ENCODE peak calls at places on chromosomes 6 and 20, in six cellular contexts. M is Peyer's patch, F is suprapubic skin, J is breast epithelium, K is ovary, O is right lobe of liver. Q is an unnamed sample.

GRCh38 chr6:168968228-168968627 is 285.4 kb downstream of the THBS2 start:
- DNase-seq in K (peak), M (peak), J (no peak), O (no peak), F (no peak), Q (no peak)

GRCh38 chr20:7967199-7967844 is 27.1 kb upstream of the HAO1 start:
- DNase-seq in M (no peak), K (no peak), F (no peak), J (no peak), O (no peak), Q (no peak)

GRCh38 chr6:7241709-7242645 is 71.0 kb downstream of the SSR1 start:
- DNase-seq in M (peak), F (no peak), K (no peak), J (no peak), O (peak), Q (peak)

GRCh38 chr20:11271319-11271718 is 597.5 kb upstream of the JAG1 start:
- DNase-seq in K (no peak), J (no peak), M (no peak), O (no peak), F (no peak), Q (no peak)

GRCh38 chr6:1713016-1713600 is 103.4 kb downstream of the FOXC1 start:
- DNase-seq in M (no peak), O (no peak), J (no peak), K (no peak), F (no peak), Q (peak)

GRCh38 chr6:135319819-135320218 is 138.7 kb downstream of the MYB start:
- DNase-seq in K (no peak), M (no peak), J (no peak), O (no peak), F (no peak), Q (no peak)

GRCh38 chr6:144435602-144436426 is 150.7 kb downstream of the UTRN start:
- DNase-seq in O (no peak), K (no peak), J (no peak), F (no peak), M (no peak), Q (no peak)

GRCh38 chr6:110538416-110539060 is 62.1 kb upstream of the SLC22A16 start:
- DNase-seq in F (no peak), J (no peak), O (no peak), M (no peak), K (no peak), Q (no peak)

GRCh38 chr6:122969999-122970398 is 26.0 kb upstream of the CLVS2 start:
- DNase-seq in M (no peak), F (no peak), K (no peak), O (no peak), J (no peak), Q (no peak)

GRCh38 chr20:7248392-7248992 is 481.0 kb downstream of the BMP2 start:
- DNase-seq in J (no peak), K (no peak), O (no peak), M (no peak), F (no peak), Q (no peak)

GRCh38 chr6:126143650-126144260 is 157.4 kb downstream of the TRMT11 start:
- DNase-seq in F (no peak), J (no peak), K (no peak), M (no peak), O (no peak), Q (no peak)

GRCh38 chr20:13857304-13857703 is 72.5 kb downstream of the NDUFAF5 start:
- DNase-seq in M (no peak), F (no peak), J (peak), K (peak), O (peak), Q (peak)

GRCh38 chr6:39847216-39847615 is 55.0 kb downstream of the DAAM2 start:
- DNase-seq in M (peak), J (no peak), O (no peak), K (peak), F (no peak), Q (no peak)

GRCh38 chr6:13368716-13369115 is 40.4 kb upstream of the TBC1D7 start:
- DNase-seq in O (no peak), K (no peak), F (no peak), M (no peak), J (no peak), Q (no peak)

GRCh38 chr20:7375905-7376304 is 564.4 kb downstream of the HAO1 start:
- DNase-seq in K (no peak), F (no peak), M (no peak), O (no peak), J (no peak), Q (no peak)

GRCh38 chr20:37336369-37337207 is 9.4 kb upstream of the SRC start:
- DNase-seq in O (no peak), M (peak), J (no peak), F (no peak), K (peak), Q (peak)

GRCh38 chr20:37202267-37202943 is 23.1 kb upstream of the MROH8 start:
- DNase-seq in O (no peak), F (no peak), K (peak), J (no peak), M (peak), Q (peak)

GRCh38 chr6:162750776-162751175 is 23.0 kb downstream of the PACRG start:
- DNase-seq in K (no peak), O (no peak), F (no peak), J (no peak), M (no peak), Q (no peak)

GRCh38 chr20:57190536-57191265 is 75.7 kb downstream of the BMP7 start:
- DNase-seq in O (no peak), K (no peak), M (no peak), J (no peak), F (no peak), Q (no peak)

GRCh38 chr6:107304421-107305025 is 154.8 kb downstream of the PDSS2 start:
- DNase-seq in M (no peak), J (no peak), O (no peak), K (no peak), F (no peak), Q (no peak)

GRCh38 chr6:63935732-63936131 is 300.1 kb downstream of the PHF3 start:
- DNase-seq in O (no peak), K (no peak), F (no peak), M (no peak), J (no peak), Q (no peak)

GRCh38 chr20:2691663-2692035 is 931 bp upstream of the EBF4 start:
- DNase-seq in M (peak), K (peak), F (peak), J (no peak), O (no peak), Q (no peak)

GRCh38 chr6:155143610-155144106 is 120.2 kb upstream of the CLDN20 start:
- DNase-seq in M (no peak), K (no peak), O (no peak), J (no peak), F (no peak), Q (no peak)

GRCh38 chr6:116467514-116467913 is 6.3 kb downstream of the CALHM6 start:
- DNase-seq in M (no peak), J (no peak), K (no peak), F (no peak), O (no peak), Q (no peak)

GRCh38 chr6:133890941-133891813 is 2.3 kb downstream of the TCF21 start:
- DNase-seq in O (no peak), J (no peak), M (peak), K (peak), F (no peak), Q (no peak)

GRCh38 chr20:43187476-43188233 is 2.1 kb downstream of the PTPRT start:
- DNase-seq in K (peak), O (peak), F (peak), M (peak), J (peak), Q (peak)

GRCh38 chr6:90351696-90352095 is 55.1 kb upstream of the BACH2 start:
- DNase-seq in J (no peak), M (no peak), O (no peak), F (no peak), K (no peak), Q (no peak)

GRCh38 chr6:26420607-26421235 is 18.6 kb downstream of the BTN3A1 start:
- DNase-seq in M (peak), F (no peak), J (no peak), K (peak), O (no peak), Q (no peak)

GRCh38 chr20:775679-776135 is 7.4 kb upstream of the SLC52A3 start:
- DNase-seq in K (no peak), J (no peak), O (no peak), M (peak), F (no peak), Q (peak)

DNA sequence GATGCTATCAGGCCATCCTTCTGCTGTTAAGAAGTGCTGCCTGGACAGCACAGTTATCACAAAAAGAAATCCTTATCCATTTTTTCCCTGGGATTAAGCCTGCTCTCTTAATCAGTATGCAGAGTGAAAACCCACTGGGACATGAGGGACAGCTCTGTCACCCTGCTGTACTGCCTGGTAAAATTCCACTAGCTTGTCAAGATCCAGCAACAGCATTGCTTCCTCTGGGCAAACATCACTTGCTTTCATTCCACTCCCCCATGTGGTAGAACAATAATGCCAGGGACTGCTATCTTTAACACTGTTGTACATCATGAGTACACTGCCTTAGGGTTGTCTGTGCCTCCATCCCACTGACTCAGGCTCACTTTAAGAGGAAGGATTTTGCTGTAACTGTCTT is 331.3 kb downstream of the KIF16B start:
- DNase-seq in O (no peak), K (no peak), J (no peak), M (no peak), F (peak), Q (no peak)
- TF ChIP-seq CTCF in O (peak), K (no peak), J (no peak), M (no peak), F (no peak), Q (no peak)

GRCh38 chr6:33278392-33278741 is 1.4 kb downstream of the B3GALT4 start:
- DNase-seq in M (no peak), K (no peak), O (no peak), F (no peak), J (no peak), Q (no peak)

GRCh38 chr6:33279971-33280511 is 3.1 kb downstream of the B3GALT4 start:
- DNase-seq in K (no peak), F (peak), J (no peak), M (no peak), O (no peak), Q (no peak)

GRCh38 chr6:33277663-33278391 is 904 bp downstream of the B3GALT4 start:
- DNase-seq in O (no peak), J (no peak), M (peak), F (no peak), K (no peak), Q (no peak)

GRCh38 chr6:33279257-33279695 is 2.4 kb downstream of the B3GALT4 start:
- DNase-seq in J (no peak), O (no peak), F (no peak), K (no peak), M (no peak), Q (peak)

GRCh38 chr6:33278810-33279209 is 1.9 kb downstream of the B3GALT4 start:
- DNase-seq in O (no peak), K (no peak), M (no peak), J (no peak), F (no peak), Q (no peak)
- TF ChIP-seq POLR2A in O (no peak), K (no peak), M (no peak), J (no peak), F (no peak), Q (no peak)

GRCh38 chr6:161696828-161697227 is 423.0 kb upstream of the AGPAT4 start:
- DNase-seq in O (no peak), J (no peak), F (no peak), M (no peak), K (no peak), Q (no peak)

GRCh38 chr6:161694995-161695394 is 421.1 kb upstream of the AGPAT4 start:
- DNase-seq in K (no peak), J (no peak), F (no peak), M (no peak), O (no peak), Q (no peak)
- TF ChIP-seq CTCF in K (no peak), J (peak), F (no peak), M (no peak), O (peak), Q (no peak)

GRCh38 chr6:137218473-137218916 is 690 bp downstream of the IFNGR1 start:
- DNase-seq in F (no peak), J (no peak), O (peak), K (peak), M (peak), Q (peak)

GRCh38 chr6:137218917-137219663 is at the start of gene IFNGR1:
- DNase-seq in J (peak), F (peak), K (peak), O (peak), M (peak), Q (peak)

GRCh38 chr6:137217801-137218472 is 1.2 kb downstream of the IFNGR1 start:
- DNase-seq in F (no peak), M (peak), J (no peak), O (peak), K (no peak), Q (peak)

GRCh38 chr6:137216106-137216505 is 3.1 kb downstream of the IFNGR1 start:
- DNase-seq in J (no peak), K (no peak), M (no peak), O (no peak), F (no peak), Q (no peak)

DNA sequence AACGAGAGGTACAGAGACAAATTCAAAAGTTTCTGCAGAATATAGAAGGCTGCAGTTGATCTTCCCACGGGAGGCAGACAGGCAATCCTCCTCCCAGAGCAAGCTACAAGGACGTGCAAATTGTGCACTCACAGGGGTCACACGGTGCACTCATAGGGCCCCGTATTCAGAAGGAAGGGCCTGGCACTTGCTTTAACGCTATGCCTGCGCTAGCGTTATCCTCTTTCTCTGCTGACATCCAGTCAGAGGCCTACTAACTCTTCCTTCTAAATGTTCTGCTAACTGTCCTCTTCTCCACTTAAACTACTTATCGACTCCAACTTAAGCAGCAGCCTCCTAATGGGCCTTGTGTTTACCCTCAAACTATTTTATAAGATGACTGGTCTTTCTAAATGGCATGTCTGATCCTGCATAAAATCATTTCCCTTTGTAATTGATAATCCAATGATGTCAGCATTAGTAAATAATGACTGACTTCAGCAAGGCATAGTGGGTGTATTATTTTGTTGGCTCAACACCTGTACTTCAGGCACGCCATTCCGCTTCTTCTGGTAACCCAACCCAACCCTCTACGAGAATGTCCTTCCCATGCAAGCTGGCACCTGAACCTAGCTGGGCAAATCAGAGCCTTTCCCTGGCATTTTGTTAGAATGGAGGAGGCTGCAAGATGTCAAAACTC is 2.2 kb downstream of the IFNGR1 start:
- DNase-seq in F (no peak), J (no peak), O (no peak), K (no peak), M (no peak), Q (no peak)
- TF ChIP-seq POLR2A in F (no peak), J (no peak), O (no peak), K (no peak), M (no peak), Q (no peak)